ENCODE peak calls at places on chromosomes 4 and X, in four cellular contexts. One of them, this sample, is unnamed.

GRCh38 chr4:112114452-112114851 is 30.8 kb upstream of the FAM241A start:
- DNase-seq in K562: no peak
- DNase-seq in GM12878: no peak
- DNase-seq in H1: no peak
- DNase-seq in this sample: no peak

GRCh38 chr4:93186846-93187245 is 641.7 kb upstream of the ATOH1 start:
- DNase-seq in H1: no peak
- DNase-seq in GM12878: no peak
- DNase-seq in K562: no peak
- DNase-seq in this sample: no peak

GRCh38 chr4:40579983-40580382 is 49.7 kb downstream of the RBM47 start:
- DNase-seq in GM12878: no peak
- DNase-seq in H1: no peak
- DNase-seq in K562: no peak
- DNase-seq in this sample: no peak

GRCh38 chr4:183130328-183131155 is 31.5 kb downstream of the WWC2 start:
- DNase-seq in K562: no peak
- DNase-seq in H1: no peak
- DNase-seq in GM12878: no peak
- DNase-seq in this sample: no peak

GRCh38 chr4:87839309-87839946 is 6.7 kb downstream of the MEPE start:
- DNase-seq in GM12878: no peak
- DNase-seq in H1: no peak
- DNase-seq in K562: peak; percentile 31
- DNase-seq in this sample: no peak

GRCh38 chr4:85595796-85596559 is 121.0 kb downstream of the ARHGAP24 start:
- DNase-seq in H1: no peak
- DNase-seq in GM12878: no peak
- DNase-seq in K562: no peak
- DNase-seq in this sample: no peak

GRCh38 chrX:53160297-53160983 is 64.6 kb downstream of the KDM5C start:
- DNase-seq in K562: no peak
- DNase-seq in H1: no peak
- DNase-seq in GM12878: no peak
- DNase-seq in this sample: no peak

GRCh38 chr4:7367894-7368293 is 66.8 kb downstream of the PSAPL1 start:
- DNase-seq in GM12878: no peak
- DNase-seq in H1: no peak
- DNase-seq in K562: no peak
- DNase-seq in this sample: no peak

GRCh38 chr4:80112236-80112635 is 39.2 kb upstream of the ANTXR2 start:
- DNase-seq in GM12878: no peak
- DNase-seq in H1: no peak
- DNase-seq in K562: no peak
- DNase-seq in this sample: no peak

GRCh38 chr4:7817877-7818675 is 121.6 kb downstream of the AFAP1 start:
- DNase-seq in H1: no peak
- DNase-seq in GM12878: no peak
- DNase-seq in K562: no peak
- DNase-seq in this sample: no peak

GRCh38 chr4:3413217-3413671 is 28.5 kb upstream of the HGFAC start:
- DNase-seq in K562: no peak
- DNase-seq in H1: no peak
- DNase-seq in GM12878: no peak
- DNase-seq in this sample: no peak

GRCh38 chrX:48831909-48832291 is 3.5 kb downstream of the PCSK1N start:
- DNase-seq in H1: no peak
- DNase-seq in GM12878: no peak
- DNase-seq in K562: no peak
- DNase-seq in this sample: no peak

GRCh38 chr4:54658321-54659093 is 750 bp downstream of the KIT start:
- DNase-seq in H1: no peak
- DNase-seq in GM12878: no peak
- DNase-seq in K562: peak; percentile 55
- DNase-seq in this sample: peak; percentile 14

GRCh38 chr4:77636902-77637301 is 31.3 kb downstream of the CXCL13 start:
- DNase-seq in K562: no peak
- DNase-seq in H1: no peak
- DNase-seq in GM12878: no peak
- DNase-seq in this sample: peak; percentile 83

GRCh38 chr4:61200991-61201526 is 933 bp downstream of the ADGRL3 start:
- DNase-seq in K562: no peak
- DNase-seq in H1: no peak
- DNase-seq in GM12878: no peak
- DNase-seq in this sample: no peak

GRCh38 chr4:75469896-75470295 is 44.3 kb downstream of the RCHY1 start:
- DNase-seq in H1: no peak
- DNase-seq in GM12878: no peak
- DNase-seq in K562: no peak
- DNase-seq in this sample: no peak

GRCh38 chrX:131747173-131747572 is 203.3 kb downstream of the OR13H1 start:
- DNase-seq in K562: no peak
- DNase-seq in H1: no peak
- DNase-seq in GM12878: peak; percentile 98
- DNase-seq in this sample: no peak

GRCh38 chrX:110541266-110541665 is 182.6 kb downstream of the RTL9 start:
- DNase-seq in GM12878: no peak
- DNase-seq in H1: no peak
- DNase-seq in K562: no peak
- DNase-seq in this sample: no peak

GRCh38 chrX:15853586-15854079 is 980 bp downstream of the AP1S2 start:
- DNase-seq in H1: no peak
- DNase-seq in GM12878: no peak
- DNase-seq in K562: no peak
- DNase-seq in this sample: no peak

GRCh38 chrX:10106801-10107200 is 50.0 kb upstream of the CLCN4 start:
- DNase-seq in K562: no peak
- DNase-seq in H1: no peak
- DNase-seq in GM12878: no peak
- DNase-seq in this sample: no peak

GRCh38 chr4:80309301-80310004 is 26.1 kb upstream of the CFAP299 start:
- DNase-seq in K562: no peak
- DNase-seq in H1: no peak
- DNase-seq in GM12878: no peak
- DNase-seq in this sample: no peak

GRCh38 chr4:124933521-124933920 is 221.0 kb upstream of the ANKRD50 start:
- DNase-seq in GM12878: no peak
- DNase-seq in H1: no peak
- DNase-seq in K562: no peak
- DNase-seq in this sample: no peak

GRCh38 chrX:111597967-111598366 is 83.0 kb upstream of the ALG13 start:
- DNase-seq in H1: no peak
- DNase-seq in GM12878: no peak
- DNase-seq in K562: peak; percentile 4
- DNase-seq in this sample: no peak

GRCh38 chrX:95903490-95903889 is 781.2 kb upstream of the DIAPH2 start:
- DNase-seq in K562: no peak
- DNase-seq in H1: no peak
- DNase-seq in GM12878: no peak
- DNase-seq in this sample: no peak

GRCh38 chr4:109160494-109160893 is 142.0 kb downstream of the COL25A1 start:
- DNase-seq in H1: no peak
- DNase-seq in GM12878: no peak
- DNase-seq in K562: no peak
- DNase-seq in this sample: no peak

GRCh38 chrX:10851809-10852208 is 231.4 kb upstream of the MID1 start:
- DNase-seq in GM12878: no peak
- DNase-seq in H1: no peak
- DNase-seq in K562: peak; percentile 3
- DNase-seq in this sample: no peak

GRCh38 chrX:155612312-155613224 is at the start of gene TMLHE:
- DNase-seq in K562: peak; percentile 77
- DNase-seq in H1: no peak
- DNase-seq in GM12878: peak; percentile 4
- DNase-seq in this sample: peak; percentile 41

GRCh38 chr4:183430317-183430986 is 14.0 kb upstream of the CDKN2AIP start:
- DNase-seq in GM12878: no peak
- DNase-seq in H1: no peak
- DNase-seq in K562: no peak
- DNase-seq in this sample: no peak

DNA sequence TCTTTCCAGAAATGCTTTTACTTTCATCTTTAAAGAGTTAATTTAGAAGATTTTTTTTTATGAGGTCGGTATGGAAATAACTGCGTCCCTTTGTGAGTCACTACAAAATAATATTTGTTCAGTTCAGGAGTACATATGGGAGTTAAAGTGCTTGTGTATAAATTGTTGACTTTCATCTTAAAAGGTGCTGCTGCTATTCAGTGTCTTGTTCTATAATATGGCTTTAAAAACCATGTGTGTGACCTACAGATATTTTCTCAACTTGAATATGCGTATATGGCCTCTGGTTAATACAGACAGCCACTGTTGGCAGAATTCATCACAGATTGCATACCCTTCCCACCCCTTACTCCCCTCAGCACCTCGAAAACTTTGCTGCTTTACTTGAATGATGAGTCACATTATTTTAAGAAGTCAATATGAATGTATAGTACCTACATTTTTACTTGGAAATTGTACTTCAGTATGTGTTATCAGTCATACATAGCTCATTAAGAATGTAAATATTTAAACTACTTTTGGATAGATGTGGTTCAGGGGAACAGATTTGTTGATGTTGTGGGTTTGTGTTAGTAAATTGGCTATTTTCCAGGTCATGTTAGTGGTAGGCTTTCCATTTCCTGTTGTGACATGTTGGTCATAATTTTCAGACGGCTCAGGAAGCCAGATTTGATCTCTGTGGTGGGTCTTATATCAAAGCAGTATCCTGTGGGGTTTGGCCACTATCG is 1.5 kb downstream of the CLCN3 start:
- DNase-seq in H1: no peak
- DNase-seq in K562: peak; percentile 10
- DNase-seq in GM12878: no peak
- DNase-seq in this sample: peak; percentile 57
- TF ChIP-seq BRCA1 in H1: no peak
- TF ChIP-seq BRCA1 in K562: no peak
- TF ChIP-seq BRCA1 in GM12878: no peak
- TF ChIP-seq BRCA1 in this sample: no peak

GRCh38 chrX:136762820-136763452 is 17.8 kb downstream of the ARHGEF6 start:
- DNase-seq in H1: no peak
- DNase-seq in K562: no peak
- DNase-seq in GM12878: no peak
- DNase-seq in this sample: no peak
- TF ChIP-seq ATF2 in H1: no peak
- TF ChIP-seq ATF2 in K562: no peak
- TF ChIP-seq ATF2 in GM12878: no peak
- TF ChIP-seq ATF2 in this sample: no peak

GRCh38 chr4:12260453-12260852 is 831.8 kb upstream of the HS3ST1 start:
- DNase-seq in H1: no peak
- DNase-seq in GM12878: no peak
- DNase-seq in K562: no peak
- DNase-seq in this sample: no peak
- TF ChIP-seq BRCA1 in H1: no peak
- TF ChIP-seq BRCA1 in GM12878: no peak
- TF ChIP-seq BRCA1 in K562: no peak
- TF ChIP-seq BRCA1 in this sample: no peak

GRCh38 chr4:38989487-38989886 is 42.7 kb downstream of the TMEM156 start:
- DNase-seq in K562: no peak
- DNase-seq in GM12878: no peak
- DNase-seq in H1: no peak
- DNase-seq in this sample: no peak
- TF ChIP-seq ATF2 in K562: no peak
- TF ChIP-seq ATF2 in GM12878: no peak
- TF ChIP-seq ATF2 in H1: no peak
- TF ChIP-seq ATF2 in this sample: no peak

DNA sequence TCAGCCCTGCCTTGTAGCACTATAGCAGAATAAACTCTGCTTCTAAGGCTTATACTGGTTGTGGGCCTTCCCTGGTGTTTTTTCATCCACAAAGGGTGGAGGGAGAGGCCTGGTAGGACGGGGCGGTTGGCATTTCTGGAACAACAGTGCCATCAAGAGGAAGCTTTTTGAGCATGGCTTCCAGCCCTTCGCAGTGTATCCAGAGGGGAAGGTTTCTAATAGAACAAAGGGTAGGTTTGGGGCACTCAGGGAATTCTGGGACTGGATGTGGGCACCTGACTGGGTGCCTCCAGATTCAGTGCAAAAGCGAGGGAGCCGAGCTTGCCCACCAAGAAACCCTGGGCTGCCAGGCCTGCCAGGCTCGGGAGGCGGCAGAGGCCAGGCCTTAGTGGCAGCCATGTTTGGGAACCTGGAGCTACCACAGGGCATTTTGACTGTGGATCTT is 229.6 kb upstream of the AGTR2 start:
- DNase-seq in GM12878: peak; percentile 43
- DNase-seq in K562: no peak
- DNase-seq in H1: peak; percentile 17
- DNase-seq in this sample: peak; percentile 83
- TF ChIP-seq BRCA1 in GM12878: no peak
- TF ChIP-seq BRCA1 in K562: no peak
- TF ChIP-seq BRCA1 in H1: no peak
- TF ChIP-seq BRCA1 in this sample: no peak

This sample was measured in HepG2.